ENCODE peak calls at places on chromosome 4, in ten cellular contexts. One of them, this sample, is unnamed.

GRCh38 chr4:128768373-128768996 is 41.0 kb upstream of the JADE1 start:
- DNase-seq in lower lobe of right lung: no peak
- DNase-seq in H9: no peak
- DNase-seq in heart right ventricle: no peak
- DNase-seq in GM10248: no peak
- DNase-seq in neural crest cell: no peak
- DNase-seq in choroid plexus epithelial cell: peak; percentile 62
- DNase-seq in AG04450: no peak
- DNase-seq in A549: no peak
- DNase-seq in CD4-positive, alpha-beta T cell: no peak
- DNase-seq in this sample: no peak

GRCh38 chr4:109079731-109080130 is 222.7 kb downstream of the COL25A1 start:
- DNase-seq in choroid plexus epithelial cell: peak; percentile 49
- DNase-seq in GM10248: no peak
- DNase-seq in heart right ventricle: no peak
- DNase-seq in lower lobe of right lung: no peak
- DNase-seq in CD4-positive, alpha-beta T cell: no peak
- DNase-seq in neural crest cell: no peak
- DNase-seq in A549: no peak
- DNase-seq in AG04450: no peak
- DNase-seq in H9: no peak
- DNase-seq in this sample: no peak

GRCh38 chr4:147578057-147578476 is 39.1 kb upstream of the TMEM184C start:
- DNase-seq in lower lobe of right lung: no peak
- DNase-seq in choroid plexus epithelial cell: peak; percentile 96
- DNase-seq in heart right ventricle: no peak
- DNase-seq in AG04450: peak; percentile 86
- DNase-seq in CD4-positive, alpha-beta T cell: no peak
- DNase-seq in GM10248: no peak
- DNase-seq in neural crest cell: no peak
- DNase-seq in H9: no peak
- DNase-seq in A549: peak; percentile 84
- DNase-seq in this sample: no peak

GRCh38 chr4:95197353-95197752 is 351.4 kb downstream of the UNC5C start:
- DNase-seq in A549: no peak
- DNase-seq in heart right ventricle: no peak
- DNase-seq in choroid plexus epithelial cell: no peak
- DNase-seq in AG04450: no peak
- DNase-seq in lower lobe of right lung: no peak
- DNase-seq in H9: no peak
- DNase-seq in GM10248: no peak
- DNase-seq in neural crest cell: no peak
- DNase-seq in CD4-positive, alpha-beta T cell: no peak
- DNase-seq in this sample: no peak

GRCh38 chr4:37299468-37299867 is 54.9 kb downstream of the NWD2 start:
- DNase-seq in GM10248: no peak
- DNase-seq in A549: no peak
- DNase-seq in choroid plexus epithelial cell: no peak
- DNase-seq in H9: no peak
- DNase-seq in lower lobe of right lung: no peak
- DNase-seq in CD4-positive, alpha-beta T cell: no peak
- DNase-seq in neural crest cell: no peak
- DNase-seq in heart right ventricle: no peak
- DNase-seq in AG04450: no peak
- DNase-seq in this sample: no peak

GRCh38 chr4:165662341-165662740 is 210.7 kb upstream of the TLL1 start:
- DNase-seq in GM10248: no peak
- DNase-seq in A549: no peak
- DNase-seq in choroid plexus epithelial cell: no peak
- DNase-seq in neural crest cell: no peak
- DNase-seq in lower lobe of right lung: no peak
- DNase-seq in CD4-positive, alpha-beta T cell: no peak
- DNase-seq in heart right ventricle: no peak
- DNase-seq in H9: no peak
- DNase-seq in AG04450: no peak
- DNase-seq in this sample: no peak

GRCh38 chr4:182089326-182089725 is 153.9 kb upstream of the TENM3 start:
- DNase-seq in lower lobe of right lung: no peak
- DNase-seq in neural crest cell: no peak
- DNase-seq in CD4-positive, alpha-beta T cell: no peak
- DNase-seq in AG04450: no peak
- DNase-seq in A549: no peak
- DNase-seq in H9: no peak
- DNase-seq in choroid plexus epithelial cell: peak; percentile 33
- DNase-seq in GM10248: no peak
- DNase-seq in heart right ventricle: no peak
- DNase-seq in this sample: no peak

GRCh38 chr4:102578819-102579218 is 77.7 kb downstream of the NFKB1 start:
- DNase-seq in GM10248: no peak
- DNase-seq in A549: peak; percentile 11
- DNase-seq in neural crest cell: no peak
- DNase-seq in lower lobe of right lung: no peak
- DNase-seq in choroid plexus epithelial cell: peak; percentile 63
- DNase-seq in H9: peak; percentile 86
- DNase-seq in CD4-positive, alpha-beta T cell: no peak
- DNase-seq in heart right ventricle: no peak
- DNase-seq in AG04450: no peak
- DNase-seq in this sample: no peak

GRCh38 chr4:314296-314903 is 9.1 kb upstream of the ZNF732 start:
- DNase-seq in CD4-positive, alpha-beta T cell: no peak
- DNase-seq in GM10248: no peak
- DNase-seq in heart right ventricle: no peak
- DNase-seq in neural crest cell: no peak
- DNase-seq in lower lobe of right lung: no peak
- DNase-seq in A549: no peak
- DNase-seq in AG04450: no peak
- DNase-seq in H9: no peak
- DNase-seq in choroid plexus epithelial cell: no peak
- DNase-seq in this sample: no peak

GRCh38 chr4:1113311-1114009 is at the start of gene RNF212:
- DNase-seq in neural crest cell: peak; percentile 14
- DNase-seq in choroid plexus epithelial cell: peak; percentile 15
- DNase-seq in heart right ventricle: peak; percentile 45
- DNase-seq in GM10248: no peak
- DNase-seq in A549: peak; percentile 49
- DNase-seq in lower lobe of right lung: no peak
- DNase-seq in AG04450: no peak
- DNase-seq in CD4-positive, alpha-beta T cell: peak; percentile 54
- DNase-seq in H9: peak; percentile 65
- DNase-seq in this sample: no peak

GRCh38 chr4:67700119-67700873 is 659 bp downstream of the UBA6 start:
- DNase-seq in AG04450: no peak
- DNase-seq in A549: no peak
- DNase-seq in H9: no peak
- DNase-seq in GM10248: peak; percentile 40
- DNase-seq in lower lobe of right lung: no peak
- DNase-seq in CD4-positive, alpha-beta T cell: no peak
- DNase-seq in neural crest cell: no peak
- DNase-seq in heart right ventricle: no peak
- DNase-seq in choroid plexus epithelial cell: peak; percentile 34
- DNase-seq in this sample: no peak

GRCh38 chr4:1381181-1381621 is 25.0 kb downstream of the NKX1-1 start:
- DNase-seq in choroid plexus epithelial cell: no peak
- DNase-seq in CD4-positive, alpha-beta T cell: no peak
- DNase-seq in lower lobe of right lung: peak; percentile 18
- DNase-seq in GM10248: no peak
- DNase-seq in H9: no peak
- DNase-seq in neural crest cell: no peak
- DNase-seq in AG04450: no peak
- DNase-seq in heart right ventricle: peak; percentile 7
- DNase-seq in A549: no peak
- DNase-seq in this sample: no peak

GRCh38 chr4:133156096-133156495 is 7.0 kb downstream of the PCDH10 start:
- DNase-seq in H9: no peak
- DNase-seq in CD4-positive, alpha-beta T cell: no peak
- DNase-seq in choroid plexus epithelial cell: no peak
- DNase-seq in GM10248: no peak
- DNase-seq in neural crest cell: peak; percentile 29
- DNase-seq in lower lobe of right lung: no peak
- DNase-seq in heart right ventricle: no peak
- DNase-seq in A549: no peak
- DNase-seq in AG04450: no peak
- DNase-seq in this sample: no peak

GRCh38 chr4:79528241-79528706 is 120.2 kb upstream of the GK2 start:
- DNase-seq in CD4-positive, alpha-beta T cell: no peak
- DNase-seq in lower lobe of right lung: no peak
- DNase-seq in neural crest cell: no peak
- DNase-seq in GM10248: no peak
- DNase-seq in H9: no peak
- DNase-seq in heart right ventricle: no peak
- DNase-seq in AG04450: no peak
- DNase-seq in choroid plexus epithelial cell: peak; percentile 2
- DNase-seq in A549: no peak
- DNase-seq in this sample: no peak

GRCh38 chr4:3301450-3302163 is 8.8 kb downstream of the RGS12 start:
- DNase-seq in GM10248: no peak
- DNase-seq in heart right ventricle: no peak
- DNase-seq in choroid plexus epithelial cell: no peak
- DNase-seq in A549: no peak
- DNase-seq in H9: no peak
- DNase-seq in CD4-positive, alpha-beta T cell: peak; percentile 30
- DNase-seq in AG04450: no peak
- DNase-seq in lower lobe of right lung: no peak
- DNase-seq in neural crest cell: no peak
- DNase-seq in this sample: no peak

GRCh38 chr4:187666634-187667033 is 328.9 kb upstream of the ZFP42 start:
- DNase-seq in GM10248: no peak
- DNase-seq in neural crest cell: no peak
- DNase-seq in A549: no peak
- DNase-seq in choroid plexus epithelial cell: no peak
- DNase-seq in CD4-positive, alpha-beta T cell: no peak
- DNase-seq in H9: no peak
- DNase-seq in lower lobe of right lung: no peak
- DNase-seq in heart right ventricle: no peak
- DNase-seq in AG04450: no peak
- DNase-seq in this sample: no peak

GRCh38 chr4:37970702-37971101 is 10.5 kb downstream of the PTTG2 start:
- DNase-seq in A549: peak; percentile 71
- DNase-seq in GM10248: no peak
- DNase-seq in choroid plexus epithelial cell: peak; percentile 60
- DNase-seq in heart right ventricle: peak; percentile 72
- DNase-seq in CD4-positive, alpha-beta T cell: peak; percentile 40
- DNase-seq in lower lobe of right lung: peak; percentile 86
- DNase-seq in H9: peak; percentile 60
- DNase-seq in neural crest cell: no peak
- DNase-seq in AG04450: no peak
- DNase-seq in this sample: peak; percentile 60

GRCh38 chr4:102623622-102624021 is 122.5 kb downstream of the NFKB1 start:
- DNase-seq in GM10248: no peak
- DNase-seq in lower lobe of right lung: no peak
- DNase-seq in CD4-positive, alpha-beta T cell: no peak
- DNase-seq in neural crest cell: peak; percentile 4
- DNase-seq in H9: peak; percentile 41
- DNase-seq in choroid plexus epithelial cell: peak; percentile 85
- DNase-seq in heart right ventricle: no peak
- DNase-seq in AG04450: peak; percentile 48
- DNase-seq in A549: peak; percentile 81
- DNase-seq in this sample: no peak

GRCh38 chr4:175253184-175253902 is 335.2 kb downstream of the ADAM29 start:
- DNase-seq in GM10248: peak; percentile 7
- DNase-seq in A549: peak; percentile 11
- DNase-seq in H9: peak; percentile 31
- DNase-seq in choroid plexus epithelial cell: peak; percentile 47
- DNase-seq in AG04450: no peak
- DNase-seq in lower lobe of right lung: no peak
- DNase-seq in neural crest cell: no peak
- DNase-seq in heart right ventricle: no peak
- DNase-seq in CD4-positive, alpha-beta T cell: no peak
- DNase-seq in this sample: no peak
- TF ChIP-seq CTCF in GM10248: peak; percentile 17
- TF ChIP-seq CTCF in A549: no peak
- TF ChIP-seq CTCF in H9: peak; percentile 61
- TF ChIP-seq CTCF in choroid plexus epithelial cell: peak; percentile 60
- TF ChIP-seq CTCF in AG04450: no peak
- TF ChIP-seq CTCF in lower lobe of right lung: no peak
- TF ChIP-seq CTCF in neural crest cell: peak; percentile 46
- TF ChIP-seq CTCF in heart right ventricle: peak; percentile 29
- TF ChIP-seq CTCF in CD4-positive, alpha-beta T cell: no peak
- TF ChIP-seq CTCF in this sample: no peak

GRCh38 chr4:9804918-9805317 is 23.5 kb downstream of the DRD5 start:
- DNase-seq in neural crest cell: no peak
- DNase-seq in lower lobe of right lung: no peak
- DNase-seq in choroid plexus epithelial cell: peak; percentile 12
- DNase-seq in H9: no peak
- DNase-seq in AG04450: no peak
- DNase-seq in GM10248: no peak
- DNase-seq in A549: no peak
- DNase-seq in CD4-positive, alpha-beta T cell: no peak
- DNase-seq in heart right ventricle: no peak
- DNase-seq in this sample: no peak
- TF ChIP-seq CTCF in neural crest cell: no peak
- TF ChIP-seq CTCF in lower lobe of right lung: no peak
- TF ChIP-seq CTCF in choroid plexus epithelial cell: no peak
- TF ChIP-seq CTCF in H9: no peak
- TF ChIP-seq CTCF in AG04450: no peak
- TF ChIP-seq CTCF in GM10248: no peak
- TF ChIP-seq CTCF in A549: no peak
- TF ChIP-seq CTCF in CD4-positive, alpha-beta T cell: no peak
- TF ChIP-seq CTCF in heart right ventricle: no peak
- TF ChIP-seq CTCF in this sample: no peak

GRCh38 chr4:6898763-6899162 is 10.9 kb upstream of the TBC1D14 start:
- DNase-seq in GM10248: peak; percentile 11
- DNase-seq in neural crest cell: no peak
- DNase-seq in CD4-positive, alpha-beta T cell: no peak
- DNase-seq in A549: no peak
- DNase-seq in choroid plexus epithelial cell: no peak
- DNase-seq in lower lobe of right lung: no peak
- DNase-seq in heart right ventricle: no peak
- DNase-seq in AG04450: no peak
- DNase-seq in H9: no peak
- DNase-seq in this sample: no peak
- TF ChIP-seq CTCF in GM10248: no peak
- TF ChIP-seq CTCF in neural crest cell: no peak
- TF ChIP-seq CTCF in CD4-positive, alpha-beta T cell: no peak
- TF ChIP-seq CTCF in A549: no peak
- TF ChIP-seq CTCF in choroid plexus epithelial cell: no peak
- TF ChIP-seq CTCF in lower lobe of right lung: no peak
- TF ChIP-seq CTCF in heart right ventricle: no peak
- TF ChIP-seq CTCF in AG04450: no peak
- TF ChIP-seq CTCF in H9: no peak
- TF ChIP-seq CTCF in this sample: no peak

DNA sequence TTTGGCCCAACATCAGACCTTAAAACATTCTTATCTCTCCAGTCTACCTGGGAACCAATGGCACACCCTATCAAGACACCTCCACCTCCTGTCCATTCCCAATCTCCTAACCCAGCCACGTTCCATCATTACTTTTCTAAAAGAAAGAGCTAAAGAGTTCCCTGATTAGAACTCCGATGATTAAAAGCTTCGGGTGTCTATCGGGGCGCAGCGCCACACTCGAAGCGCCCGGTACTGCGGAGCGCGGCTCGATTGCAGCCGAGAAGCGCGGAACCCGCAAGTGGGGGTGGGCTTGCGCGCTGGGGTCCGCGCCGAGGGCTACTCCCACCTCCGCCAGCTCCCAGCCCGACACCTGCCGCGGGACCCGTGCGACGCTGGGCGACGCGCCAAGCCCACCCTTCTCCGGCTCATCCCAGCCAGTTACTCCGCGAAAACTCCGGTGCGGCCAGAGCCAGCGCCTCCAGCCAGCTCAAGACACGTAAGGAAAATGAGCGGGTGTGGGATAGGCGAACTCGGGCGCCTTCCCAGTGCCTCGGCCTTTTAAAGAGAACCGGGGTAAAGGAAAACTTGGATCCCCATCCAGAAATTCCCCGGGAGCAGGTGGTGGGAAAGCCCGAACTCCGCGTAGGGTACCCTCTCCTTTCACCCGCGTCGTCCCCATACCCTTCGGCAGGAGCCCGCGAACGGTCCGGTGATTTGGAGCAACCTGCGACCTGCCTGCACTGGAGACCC is 601 bp downstream of the NPY1R start:
- DNase-seq in GM10248: peak; percentile 15
- DNase-seq in AG04450: no peak
- DNase-seq in lower lobe of right lung: peak; percentile 46
- DNase-seq in choroid plexus epithelial cell: peak; percentile 38
- DNase-seq in CD4-positive, alpha-beta T cell: no peak
- DNase-seq in heart right ventricle: peak; percentile 21
- DNase-seq in A549: no peak
- DNase-seq in H9: peak; percentile 45
- DNase-seq in neural crest cell: peak; percentile 21
- DNase-seq in this sample: no peak
- TF ChIP-seq CTCF in GM10248: no peak
- TF ChIP-seq CTCF in AG04450: no peak
- TF ChIP-seq CTCF in lower lobe of right lung: no peak
- TF ChIP-seq CTCF in choroid plexus epithelial cell: no peak
- TF ChIP-seq CTCF in CD4-positive, alpha-beta T cell: no peak
- TF ChIP-seq CTCF in heart right ventricle: no peak
- TF ChIP-seq CTCF in A549: no peak
- TF ChIP-seq CTCF in H9: peak; percentile 41
- TF ChIP-seq CTCF in neural crest cell: peak; percentile 36
- TF ChIP-seq CTCF in this sample: no peak

This sample was measured in natural killer cell.